ENCODE peak calls at places on chromosomes 6 and 20, in six cellular contexts. Y is ACHN; E is Calu3; Q is activated CD4-positive, alpha-beta T cell treated with anti-CD3 and anti-CD28 coated beads, Interleukin-2, amount 50 U/mL, for 1 hour; H is LoVo; P is stimulated activated naive CD8-positive, alpha-beta T cell treated with anti-CD3 and anti-CD28 coated beads, Interleukin-15, Interleukin-2, amounts not matched to agents 100 U/mL and 50 U/mL, for 24 hours. O is an unnamed sample.

GRCh38 chr20:46751856-46752255 is 42.4 kb downstream of the SLC2A10 start:
- DNase-seq in Y (no peak), E (no peak), Q (no peak), H (no peak), P (no peak), O (peak)

GRCh38 chr20:63552481-63553249 is 1.3 kb upstream of the FNDC11 start:
- DNase-seq in Y (no peak), E (no peak), Q (peak), H (no peak), P (peak), O (no peak)

GRCh38 chr20:47392721-47393073 is 36.2 kb upstream of the ZMYND8 start:
- DNase-seq in Y (no peak), E (no peak), Q (no peak), H (no peak), P (no peak), O (peak)

GRCh38 chr6:81594501-81594900 is 158.0 kb downstream of the TENT5A start:
- DNase-seq in Y (no peak), E (no peak), Q (no peak), H (no peak), P (no peak), O (no peak)

GRCh38 chr6:169271158-169271936 is 17.7 kb upstream of the THBS2 start:
- DNase-seq in Y (no peak), E (no peak), Q (no peak), H (no peak), P (no peak), O (no peak)

GRCh38 chr6:121823437-121823851 is 388.0 kb downstream of the GJA1 start:
- DNase-seq in Y (peak), E (no peak), Q (no peak), H (no peak), P (no peak), O (no peak)

GRCh38 chr6:144372611-144373010 is 87.5 kb downstream of the UTRN start:
- DNase-seq in Y (no peak), E (no peak), Q (no peak), H (no peak), P (no peak), O (no peak)

GRCh38 chr6:134363323-134364039 is 45.6 kb upstream of the SGK1 start:
- DNase-seq in Y (peak), E (no peak), Q (no peak), H (no peak), P (no peak), O (peak)

GRCh38 chr20:32570401-32571190 is 14.5 kb downstream of the NOL4L start:
- DNase-seq in Y (no peak), E (no peak), Q (no peak), H (no peak), P (no peak), O (no peak)

GRCh38 chr6:13336553-13336952 is 8.2 kb upstream of the TBC1D7 start:
- DNase-seq in Y (peak), E (peak), Q (peak), H (peak), P (peak), O (peak)

GRCh38 chr6:105553174-105553573 is 150.3 kb upstream of the PREP start:
- DNase-seq in Y (no peak), E (peak), Q (no peak), H (peak), P (no peak), O (no peak)

GRCh38 chr6:47809863-47810262 is 28.0 kb downstream of the OPN5 start:
- DNase-seq in Y (no peak), E (no peak), Q (no peak), H (no peak), P (no peak), O (no peak)

GRCh38 chr6:169724554-169725269 is 412 bp upstream of the PHF10 start:
- DNase-seq in Y (peak), E (peak), Q (peak), H (no peak), P (peak), O (peak)

GRCh38 chr20:43191946-43192847 is 2.5 kb upstream of the PTPRT start:
- DNase-seq in Y (peak), E (peak), Q (no peak), H (no peak), P (peak), O (peak)

GRCh38 chr6:42449917-42450313 is 1.8 kb downstream of the TRERF1 start:
- DNase-seq in Y (no peak), E (no peak), Q (no peak), H (no peak), P (no peak), O (no peak)

GRCh38 chr20:25136643-25137559 is 55.0 kb upstream of the VSX1 start:
- DNase-seq in Y (peak), E (peak), Q (no peak), H (peak), P (no peak), O (peak)

GRCh38 chr20:38121741-38122140 is 43.3 kb downstream of the TGM2 start:
- DNase-seq in Y (no peak), E (no peak), Q (no peak), H (no peak), P (no peak), O (no peak)

GRCh38 chr6:31528307-31528777 is 420 bp upstream of the MCCD1 start:
- DNase-seq in Y (no peak), E (no peak), Q (no peak), H (no peak), P (no peak), O (no peak)

GRCh38 chr6:128235556-128235955 is 284.8 kb downstream of the PTPRK start:
- DNase-seq in Y (peak), E (no peak), Q (no peak), H (no peak), P (no peak), O (no peak)